ENCODE peak calls at places on chromosomes 4 and X, in four cellular contexts. One of them, this sample, is unnamed.

GRCh38 chr4:147813107-147813773 is 81.4 kb downstream of the ARHGAP10 start:
- DNase-seq in suprapubic skin: no peak
- DNase-seq in breast epithelium: no peak
- DNase-seq in HCT116: no peak
- DNase-seq in this sample: no peak

GRCh38 chr4:74033721-74034120 is 4.8 kb downstream of the CXCL3 start:
- DNase-seq in HCT116: no peak
- DNase-seq in suprapubic skin: no peak
- DNase-seq in breast epithelium: no peak
- DNase-seq in this sample: no peak

GRCh38 chrX:21932277-21932996 is 8.1 kb upstream of the SMS start:
- DNase-seq in breast epithelium: no peak
- DNase-seq in suprapubic skin: no peak
- DNase-seq in HCT116: no peak
- DNase-seq in this sample: no peak

GRCh38 chr4:186775867-186776266 is 52.2 kb upstream of the FAT1 start:
- DNase-seq in breast epithelium: no peak
- DNase-seq in suprapubic skin: no peak
- DNase-seq in HCT116: no peak
- DNase-seq in this sample: no peak

GRCh38 chr4:62018537-62018936 is 818.4 kb downstream of the ADGRL3 start:
- DNase-seq in suprapubic skin: no peak
- DNase-seq in breast epithelium: no peak
- DNase-seq in HCT116: no peak
- DNase-seq in this sample: no peak

GRCh38 chrX:78532363-78532762 is 126.8 kb downstream of the RTL3 start:
- DNase-seq in breast epithelium: no peak
- DNase-seq in suprapubic skin: no peak
- DNase-seq in HCT116: no peak
- DNase-seq in this sample: no peak

GRCh38 chrX:15816886-15817285 is 26.6 kb downstream of the ZRSR2 start:
- DNase-seq in HCT116: no peak
- DNase-seq in breast epithelium: no peak
- DNase-seq in suprapubic skin: no peak
- DNase-seq in this sample: no peak

GRCh38 chr4:88737304-88738015 is 39.8 kb upstream of the NAP1L5 start:
- DNase-seq in breast epithelium: peak; percentile 33
- DNase-seq in suprapubic skin: no peak
- DNase-seq in HCT116: no peak
- DNase-seq in this sample: peak; percentile 58

GRCh38 chr4:169640261-169640880 is 20.0 kb downstream of the CLCN3 start:
- DNase-seq in breast epithelium: no peak
- DNase-seq in HCT116: no peak
- DNase-seq in suprapubic skin: no peak
- DNase-seq in this sample: no peak

GRCh38 chrX:252421-253291 is 28.5 kb upstream of the PLCXD1 start:
- DNase-seq in breast epithelium: no peak
- DNase-seq in HCT116: no peak
- DNase-seq in suprapubic skin: no peak
- DNase-seq in this sample: no peak

GRCh38 chrX:53224860-53225797 is at the start of gene KDM5C:
- DNase-seq in suprapubic skin: peak; percentile 92
- DNase-seq in HCT116: peak; percentile 77
- DNase-seq in breast epithelium: peak; percentile 89
- DNase-seq in this sample: peak; percentile 94

GRCh38 chr4:157978680-157979361 is 194.0 kb downstream of the GASK1B start:
- DNase-seq in HCT116: peak; percentile 66
- DNase-seq in breast epithelium: no peak
- DNase-seq in suprapubic skin: peak; percentile 78
- DNase-seq in this sample: peak; percentile 56

GRCh38 chr4:1539859-1540600 is 133.8 kb upstream of the NKX1-1 start:
- DNase-seq in suprapubic skin: no peak
- DNase-seq in breast epithelium: no peak
- DNase-seq in HCT116: no peak
- DNase-seq in this sample: no peak

GRCh38 chr4:40254961-40255721 is 58.3 kb downstream of the RHOH start:
- DNase-seq in HCT116: peak; percentile 71
- DNase-seq in suprapubic skin: no peak
- DNase-seq in breast epithelium: no peak
- DNase-seq in this sample: no peak

GRCh38 chrX:66015152-66015827 is 24.6 kb downstream of the VSIG4 start:
- DNase-seq in HCT116: no peak
- DNase-seq in breast epithelium: no peak
- DNase-seq in suprapubic skin: no peak
- DNase-seq in this sample: peak; percentile 63

GRCh38 chr4:65089666-65090065 is 580.6 kb downstream of the EPHA5 start:
- DNase-seq in suprapubic skin: no peak
- DNase-seq in HCT116: no peak
- DNase-seq in breast epithelium: no peak
- DNase-seq in this sample: no peak

GRCh38 chr4:10159671-10160070 is 43.1 kb upstream of the WDR1 start:
- DNase-seq in suprapubic skin: no peak
- DNase-seq in HCT116: no peak
- DNase-seq in breast epithelium: no peak
- DNase-seq in this sample: no peak

GRCh38 chrX:96436105-96436504 is 248.5 kb upstream of the DIAPH2 start:
- DNase-seq in suprapubic skin: no peak
- DNase-seq in breast epithelium: no peak
- DNase-seq in HCT116: no peak
- DNase-seq in this sample: no peak
- TF ChIP-seq POLR2AphosphoS5 in suprapubic skin: no peak
- TF ChIP-seq POLR2AphosphoS5 in breast epithelium: no peak
- TF ChIP-seq POLR2AphosphoS5 in HCT116: no peak
- TF ChIP-seq POLR2AphosphoS5 in this sample: no peak

DNA sequence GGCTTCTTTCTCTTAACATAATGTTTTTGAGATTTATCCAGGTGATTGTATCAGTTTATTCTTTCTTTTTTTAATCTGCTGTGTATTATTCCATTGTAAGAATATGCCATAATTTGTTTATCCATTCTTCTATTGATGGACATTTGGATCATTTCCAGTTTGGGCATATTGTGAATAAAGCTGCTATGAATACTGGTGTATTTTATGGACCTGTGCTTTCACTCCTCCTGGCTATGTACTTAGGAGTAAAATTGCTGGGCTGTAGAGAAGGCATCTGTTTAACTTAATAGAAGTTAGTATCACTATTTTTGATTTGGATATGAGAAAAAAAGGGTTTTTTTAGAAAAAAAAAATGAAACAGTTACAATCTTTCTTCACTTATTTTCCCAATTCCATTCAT is 50.0 kb upstream of the FAM9C start:
- DNase-seq in HCT116: no peak
- DNase-seq in suprapubic skin: no peak
- DNase-seq in breast epithelium: no peak
- DNase-seq in this sample: no peak
- H3K4me1 ChIP-seq in HCT116: no peaks in the 10 kb centered on the region
- H3K4me1 ChIP-seq in suprapubic skin: peaks cover 19% of the 10 kb centered on the region
- H3K4me1 ChIP-seq in breast epithelium: no peaks in the 10 kb centered on the region
- H3K4me1 ChIP-seq in this sample: peaks cover 8% of the 10 kb centered on the region

GRCh38 chrX:52034211-52034610 is 34.8 kb downstream of the MAGED4B start:
- DNase-seq in HCT116: no peak
- DNase-seq in breast epithelium: no peak
- DNase-seq in suprapubic skin: no peak
- DNase-seq in this sample: no peak
- TF ChIP-seq POLR2A in HCT116: no peak
- TF ChIP-seq POLR2A in breast epithelium: no peak
- TF ChIP-seq POLR2A in suprapubic skin: no peak
- TF ChIP-seq POLR2A in this sample: no peak

DNA sequence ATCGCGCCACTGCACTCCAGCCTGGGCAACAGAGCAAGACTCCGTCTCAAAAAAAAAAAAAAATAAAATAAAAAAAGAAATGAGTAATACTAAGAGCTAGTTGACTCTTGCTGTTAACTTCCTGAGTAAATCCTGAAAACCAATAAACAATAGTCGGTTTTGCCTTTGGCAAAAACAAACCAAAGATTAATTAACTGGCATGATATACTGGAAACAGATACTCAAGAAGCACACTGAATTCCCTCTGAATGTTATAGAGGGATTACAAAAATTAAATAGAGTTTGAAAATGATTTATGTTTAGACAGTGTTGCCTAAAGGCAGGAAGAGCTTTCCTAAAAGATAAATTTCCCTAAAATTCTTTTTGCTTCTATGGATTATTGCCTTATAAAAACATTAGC is 1702.3 kb downstream of the STIM2 start:
- DNase-seq in suprapubic skin: no peak
- DNase-seq in HCT116: no peak
- DNase-seq in breast epithelium: no peak
- DNase-seq in this sample: no peak
- TF ChIP-seq POLR2AphosphoS5 in suprapubic skin: no peak
- TF ChIP-seq POLR2AphosphoS5 in HCT116: no peak
- TF ChIP-seq POLR2AphosphoS5 in breast epithelium: no peak
- TF ChIP-seq POLR2AphosphoS5 in this sample: no peak

GRCh38 chr4:92447265-92447905 is 143.6 kb downstream of the GRID2 start:
- DNase-seq in breast epithelium: no peak
- DNase-seq in HCT116: no peak
- DNase-seq in suprapubic skin: no peak
- DNase-seq in this sample: no peak
- H3K4me1 ChIP-seq in breast epithelium: no peaks in the 10 kb centered on the region
- H3K4me1 ChIP-seq in HCT116: no peaks in the 10 kb centered on the region
- H3K4me1 ChIP-seq in suprapubic skin: no peaks in the 10 kb centered on the region
- H3K4me1 ChIP-seq in this sample: no peaks in the 10 kb centered on the region

GRCh38 chr4:113070755-113071154 is 21.3 kb downstream of the ANK2 start:
- DNase-seq in breast epithelium: no peak
- DNase-seq in suprapubic skin: no peak
- DNase-seq in HCT116: no peak
- DNase-seq in this sample: no peak

GRCh38 chr4:113071811-113072210 is 22.4 kb downstream of the ANK2 start:
- DNase-seq in HCT116: no peak
- DNase-seq in suprapubic skin: no peak
- DNase-seq in breast epithelium: no peak
- DNase-seq in this sample: no peak

GRCh38 chr4:113065629-113066028 is 16.2 kb downstream of the ANK2 start:
- DNase-seq in HCT116: no peak
- DNase-seq in breast epithelium: no peak
- DNase-seq in suprapubic skin: no peak
- DNase-seq in this sample: no peak

GRCh38 chr4:113073614-113074013 is 24.2 kb downstream of the ANK2 start:
- DNase-seq in HCT116: no peak
- DNase-seq in suprapubic skin: no peak
- DNase-seq in breast epithelium: no peak
- DNase-seq in this sample: no peak

DNA sequence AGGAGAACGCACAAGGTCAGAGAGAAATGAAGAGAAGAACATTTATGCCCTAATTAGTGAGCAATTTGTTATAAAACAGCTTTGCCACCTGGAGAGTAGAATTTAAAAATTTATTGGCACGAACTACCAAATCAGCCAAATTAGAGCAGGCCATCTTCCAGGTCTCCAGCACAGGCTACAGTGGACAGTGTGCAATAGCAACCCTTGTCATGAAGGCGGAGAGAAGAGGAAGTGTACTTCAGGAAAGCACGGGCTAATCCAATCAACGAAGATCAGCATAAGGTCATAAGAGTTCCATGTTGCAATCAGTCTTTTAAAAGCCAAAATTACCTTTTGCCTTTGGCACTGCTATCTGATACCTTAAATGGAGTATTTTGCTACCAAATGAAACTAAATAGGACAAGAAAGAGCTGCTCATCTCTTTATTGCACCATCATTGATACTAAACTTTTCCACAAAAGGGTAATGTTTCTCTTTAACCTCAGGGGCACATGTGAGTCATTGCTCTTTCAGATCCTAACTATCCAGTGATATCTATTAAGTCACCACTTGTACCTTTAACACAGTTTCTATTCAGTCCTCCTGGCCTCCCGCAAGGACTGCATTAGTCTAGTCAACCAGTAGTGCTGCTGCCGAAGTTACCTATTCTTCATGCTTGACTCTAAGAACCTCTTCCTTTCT is 19.9 kb downstream of the ANK2 start:
- DNase-seq in HCT116: no peak
- DNase-seq in suprapubic skin: no peak
- DNase-seq in breast epithelium: no peak
- DNase-seq in this sample: no peak
- TF ChIP-seq POLR2A in HCT116: no peak
- TF ChIP-seq POLR2A in suprapubic skin: no peak
- TF ChIP-seq POLR2A in breast epithelium: no peak
- TF ChIP-seq POLR2A in this sample: no peak

DNA sequence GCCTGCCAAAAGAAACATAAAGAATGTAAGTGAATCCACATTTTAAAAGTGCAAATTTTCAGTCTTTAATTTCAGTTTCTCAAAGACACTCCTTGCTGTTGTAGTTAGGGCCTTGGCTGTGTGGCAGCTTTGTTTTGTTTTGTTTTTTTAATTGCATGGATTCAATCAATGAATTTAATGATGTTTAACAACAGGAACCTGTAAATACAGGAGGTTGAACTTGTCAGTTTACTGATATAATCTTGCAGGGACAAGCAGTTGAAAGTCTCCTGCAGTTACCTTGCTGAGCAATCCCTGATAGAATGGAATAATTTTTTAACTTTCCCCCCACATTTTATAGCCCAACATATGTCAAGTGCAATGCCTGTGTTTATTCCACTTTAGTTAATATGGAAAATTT is 528.3 kb upstream of the PCDH7 start:
- DNase-seq in suprapubic skin: no peak
- DNase-seq in breast epithelium: no peak
- DNase-seq in HCT116: no peak
- DNase-seq in this sample: no peak
- TF ChIP-seq POLR2AphosphoS5 in suprapubic skin: no peak
- TF ChIP-seq POLR2AphosphoS5 in breast epithelium: no peak
- TF ChIP-seq POLR2AphosphoS5 in HCT116: no peak
- TF ChIP-seq POLR2AphosphoS5 in this sample: no peak

DNA sequence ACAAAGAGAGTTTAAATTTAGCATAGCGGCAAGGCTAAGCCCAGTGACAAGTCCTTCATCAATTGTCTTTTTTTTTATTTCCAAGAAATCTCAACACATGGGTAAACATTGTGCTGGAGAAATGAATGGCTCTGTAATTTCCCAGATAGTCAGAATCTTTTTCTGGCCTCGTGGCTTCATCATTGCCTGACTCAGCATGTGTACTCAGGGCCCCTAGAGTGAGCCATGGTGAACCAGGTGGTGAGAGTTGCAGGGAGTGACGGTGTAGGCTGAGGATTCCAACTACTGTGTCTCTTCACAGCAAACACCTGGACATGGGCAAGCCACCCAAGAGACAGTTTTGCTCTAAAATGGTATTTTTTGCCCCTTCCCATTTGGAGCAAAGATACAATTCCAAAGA is 43.1 kb upstream of the UCP1 start:
- DNase-seq in suprapubic skin: no peak
- DNase-seq in HCT116: no peak
- DNase-seq in breast epithelium: no peak
- DNase-seq in this sample: no peak
- H3K4me1 ChIP-seq in suprapubic skin: no peaks in the 10 kb centered on the region
- H3K4me1 ChIP-seq in HCT116: no peaks in the 10 kb centered on the region
- H3K4me1 ChIP-seq in breast epithelium: no peaks in the 10 kb centered on the region
- H3K4me1 ChIP-seq in this sample: no peaks in the 10 kb centered on the region